ENCODE peak calls at places on chromosomes 3 and 15, in four cellular contexts. R, M, N and F are unnamed samples.

GRCh38 chr3:128727059-128727458 is 1.1 kb downstream of the RAB7A start:
- DNase-seq in R (no peak), M (no peak), N (no peak), F (no peak)

GRCh38 chr3:146800484-146800883 is 195.3 kb upstream of the PLSCR5 start:
- DNase-seq in R (no peak), M (no peak), N (no peak), F (no peak)

GRCh38 chr15:92629975-92630626 is 25.5 kb downstream of the FAM174B start:
- DNase-seq in R (no peak), M (no peak), N (no peak), F (no peak)

GRCh38 chr15:74545776-74546656 is 5.0 kb downstream of the ARID3B start:
- DNase-seq in R (peak; percentile 100), M (peak; percentile 98), N (peak; percentile 28), F (peak; percentile 80)

GRCh38 chr15:29674661-29675533 is 147.4 kb downstream of the TJP1 start:
- DNase-seq in R (peak; percentile 93), M (peak; percentile 56), N (peak; percentile 69), F (no peak)

GRCh38 chr3:5404718-5405117 is 217.2 kb downstream of the EDEM1 start:
- DNase-seq in R (no peak), M (no peak), N (no peak), F (no peak)

GRCh38 chr3:56917740-56918568 is 116.2 kb upstream of the ARHGEF3 start:
- DNase-seq in R (no peak), M (no peak), N (no peak), F (peak; percentile 72)

GRCh38 chr15:87575896-87576295 is 680.6 kb downstream of the NTRK3 start:
- DNase-seq in R (no peak), M (no peak), N (no peak), F (no peak)

GRCh38 chr3:63936929-63937328 is 24.7 kb upstream of the SCAANT1 start:
- DNase-seq in R (no peak), M (no peak), N (no peak), F (no peak)

GRCh38 chr15:88069561-88069960 is 187.0 kb downstream of the NTRK3 start:
- DNase-seq in R (no peak), M (no peak), N (no peak), F (no peak)

GRCh38 chr3:177498037-177498857 is 301.0 kb upstream of the TBL1XR1 start:
- DNase-seq in R (no peak), M (peak; percentile 11), N (no peak), F (no peak)

DNA sequence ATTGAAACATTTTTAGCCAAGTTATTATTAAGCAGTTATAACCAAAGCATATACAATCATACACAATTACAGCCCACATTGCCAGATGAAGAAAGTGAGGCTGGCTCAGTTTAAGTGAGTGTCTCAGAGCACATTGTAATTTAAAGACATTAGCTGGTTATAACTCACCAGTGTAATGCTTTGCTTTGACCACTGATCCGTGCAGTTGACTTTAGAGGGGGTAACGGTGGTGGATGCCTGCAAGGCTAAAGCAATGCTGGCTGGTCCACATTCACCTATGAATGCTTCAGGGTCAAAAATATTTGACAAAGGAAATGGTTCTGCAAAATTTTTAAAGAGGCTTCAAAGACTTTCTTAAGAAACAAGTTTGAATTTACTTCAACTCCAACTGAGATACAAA is 1.2 kb downstream of the C3orf85 start:
- DNase-seq in R (no peak), M (no peak), N (no peak), F (no peak)
- TF ChIP-seq CTCF in R (peak; percentile 2), M (no peak), N (peak; percentile 30), F (no peak)

GRCh38 chr15:31178705-31179104 is 77.2 kb upstream of the TRPM1 start:
- DNase-seq in R (no peak), M (no peak), N (no peak), F (no peak)

GRCh38 chr15:31173790-31174450 is 72.4 kb upstream of the TRPM1 start:
- DNase-seq in R (no peak), M (no peak), N (no peak), F (no peak)

GRCh38 chr15:31175484-31175883 is 74.0 kb upstream of the TRPM1 start:
- DNase-seq in R (no peak), M (no peak), N (no peak), F (peak; percentile 9)

GRCh38 chr15:31177936-31178335 is 76.4 kb upstream of the TRPM1 start:
- DNase-seq in R (no peak), M (no peak), N (no peak), F (no peak)

DNA sequence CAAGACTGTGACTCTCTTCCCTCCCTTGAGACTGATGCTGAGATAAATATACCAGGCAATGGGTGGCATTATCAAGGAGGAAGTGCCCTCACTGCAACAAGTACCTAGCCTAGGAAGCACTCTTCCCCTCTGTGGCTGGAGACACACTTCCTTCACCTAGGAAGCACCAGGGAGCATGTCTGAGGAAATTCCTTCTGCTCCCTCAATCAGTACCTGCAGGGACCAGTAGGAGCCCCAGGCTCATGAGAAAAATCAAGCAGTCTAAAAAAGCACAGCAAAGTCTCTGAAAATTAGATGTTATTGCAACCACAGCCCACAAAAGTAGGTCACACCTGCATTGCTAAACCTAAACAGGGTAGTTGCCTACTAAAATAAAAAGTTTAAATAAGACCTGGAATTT is 78.2 kb upstream of the TRPM1 start:
- DNase-seq in R (no peak), M (no peak), N (no peak), F (no peak)
- TF ChIP-seq CTCF in R (no peak), M (no peak), N (no peak), F (no peak)

GRCh38 chr3:171644681-171645080 is 165.6 kb downstream of the PLD1 start:
- DNase-seq in R (no peak), M (no peak), N (no peak), F (no peak)

GRCh38 chr3:171643033-171643432 is 167.2 kb downstream of the PLD1 start:
- DNase-seq in R (no peak), M (no peak), N (no peak), F (no peak)

GRCh38 chr3:171646357-171647133 is 163.7 kb downstream of the PLD1 start:
- DNase-seq in R (no peak), M (no peak), N (no peak), F (peak; percentile 52)

DNA sequence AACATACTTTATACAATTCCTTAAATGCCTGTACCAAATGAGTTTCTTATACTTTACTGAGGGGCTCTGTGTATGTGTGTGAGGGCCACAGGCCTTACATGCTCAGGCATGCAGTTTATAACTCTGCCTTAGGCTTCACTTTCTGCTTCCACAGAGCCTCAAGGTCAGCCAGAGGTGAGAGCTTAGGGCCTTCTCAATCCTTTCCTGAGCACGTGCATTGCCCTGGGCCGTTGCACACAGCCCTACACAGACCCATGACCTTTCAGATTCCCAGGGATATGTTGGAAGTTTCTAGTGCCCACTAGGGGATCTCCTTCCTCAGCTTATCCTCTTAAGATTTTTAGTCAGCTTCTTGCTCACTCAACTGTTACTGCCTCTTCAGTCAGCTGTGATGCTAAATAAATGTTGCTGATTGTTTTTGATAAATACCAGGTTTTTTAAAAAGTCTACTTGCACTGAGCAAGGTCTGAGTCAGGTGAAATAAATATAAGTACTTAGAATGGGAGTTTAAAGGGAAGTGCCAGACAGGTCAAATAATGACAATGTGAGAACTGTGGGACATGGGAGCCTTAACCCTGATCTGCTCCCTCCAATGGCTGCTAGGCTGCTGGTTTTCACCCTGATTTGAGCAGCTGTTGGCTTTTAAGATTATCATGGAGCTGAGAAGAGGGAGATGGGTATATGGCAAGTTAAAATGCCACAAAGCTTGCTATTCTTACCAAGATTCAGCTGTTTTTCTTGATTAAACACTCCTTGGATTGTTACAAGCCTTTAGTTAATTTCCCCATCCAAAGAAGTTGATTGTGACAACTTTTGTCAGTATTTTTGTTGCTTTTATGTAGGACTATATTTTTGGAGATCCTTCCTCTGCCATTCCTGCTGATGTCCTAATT is 169.5 kb downstream of the PLD1 start:
- DNase-seq in R (no peak), M (no peak), N (no peak), F (no peak)
- TF ChIP-seq CTCF in R (no peak), M (no peak), N (no peak), F (no peak)

GRCh38 chr3:37546876-37547275 is 314.8 kb upstream of the CTDSPL start:
- DNase-seq in R (no peak), M (no peak), N (no peak), F (peak; percentile 40)
- TF ChIP-seq CTCF in R (peak; percentile 19), M (no peak), N (peak; percentile 33), F (no peak)

GRCh38 chr3:33957176-33957575 is 158.7 kb downstream of the PDCD6IP start:
- DNase-seq in R (no peak), M (no peak), N (no peak), F (no peak)
- TF ChIP-seq CTCF in R (no peak), M (no peak), N (no peak), F (no peak)

DNA sequence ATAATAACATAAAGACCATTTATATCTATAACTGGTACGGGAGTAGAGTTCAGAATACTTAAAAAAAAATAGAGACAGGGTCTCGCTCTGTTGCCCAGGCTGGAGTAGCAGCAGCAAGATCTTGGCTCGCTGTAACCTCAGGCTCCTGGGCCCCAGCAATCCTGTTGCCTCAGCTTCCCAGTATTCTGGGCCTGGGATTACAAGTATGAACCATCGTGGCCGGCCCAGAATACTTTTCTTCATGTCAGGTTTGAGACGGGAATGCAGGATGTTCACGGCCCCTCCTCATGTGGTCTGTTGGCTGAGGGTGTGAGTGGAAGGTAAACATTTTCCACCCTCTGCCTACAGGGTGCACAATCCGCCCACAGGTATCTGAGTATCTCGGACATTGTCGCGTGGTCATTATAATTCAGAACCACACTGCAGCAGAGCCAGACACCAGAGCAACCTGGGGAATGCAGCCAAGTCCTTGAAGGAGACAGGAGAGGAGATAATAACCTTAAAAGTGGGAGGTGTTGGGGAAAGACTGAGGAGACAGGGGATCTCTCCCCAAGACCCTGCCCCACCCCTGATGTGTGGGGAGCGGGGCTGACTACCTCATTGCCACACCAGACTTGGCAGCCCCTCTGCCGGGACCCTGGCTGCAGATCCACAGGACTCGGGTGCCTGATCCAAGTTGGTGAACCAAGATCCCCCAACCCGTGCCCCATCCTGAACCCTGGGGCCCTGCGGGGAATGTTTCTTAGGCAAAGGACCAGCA is 106.8 kb downstream of the ADCY5 start:
- DNase-seq in R (peak; percentile 63), M (no peak), N (no peak), F (no peak)
- TF ChIP-seq CTCF in R (no peak), M (no peak), N (no peak), F (no peak)

GRCh38 chr3:114597012-114597411 is 303.2 kb downstream of the TIGIT start:
- DNase-seq in R (no peak), M (no peak), N (no peak), F (no peak)
- TF ChIP-seq CTCF in R (no peak), M (no peak), N (no peak), F (no peak)

GRCh38 chr3:192887047-192887446 is 30.6 kb downstream of the MB21D2 start:
- DNase-seq in R (no peak), M (no peak), N (no peak), F (no peak)

GRCh38 chr3:192884831-192885356 is 32.8 kb downstream of the MB21D2 start:
- DNase-seq in R (no peak), M (no peak), N (no peak), F (no peak)

GRCh38 chr3:192881159-192881786 is 36.4 kb downstream of the MB21D2 start:
- DNase-seq in R (no peak), M (no peak), N (no peak), F (no peak)

GRCh38 chr3:192885374-192885773 is 32.3 kb downstream of the MB21D2 start:
- DNase-seq in R (no peak), M (no peak), N (no peak), F (no peak)

GRCh38 chr3:192883512-192883911 is 34.1 kb downstream of the MB21D2 start:
- DNase-seq in R (no peak), M (no peak), N (no peak), F (no peak)
- TF ChIP-seq CTCF in R (no peak), M (no peak), N (no peak), F (no peak)